ENCODE peak calls at places on chromosomes 7 and 10, in five cellular contexts. C, F, R, Y and X are unnamed samples.

GRCh38 chr7:87173456-87173855 is 21.2 kb downstream of the DMTF1 start:
- DNase-seq in Y (no peak), F (no peak), R (no peak), C (no peak), X (no peak)

GRCh38 chr10:129035052-129035805 is 431.8 kb upstream of the MGMT start:
- DNase-seq in Y (peak), R (no peak), F (no peak), C (peak), X (peak)

GRCh38 chr10:57898231-57898630 is 369.5 kb downstream of the IPMK start:
- DNase-seq in Y (no peak), F (no peak), C (no peak), R (no peak), X (peak)

GRCh38 chr7:101743995-101744360 is 73.4 kb upstream of the CUX1 start:
- DNase-seq in F (no peak), Y (peak), C (no peak), R (no peak), X (no peak)

GRCh38 chr10:73888514-73888913 is 14.2 kb upstream of the CAMK2G start:
- DNase-seq in F (no peak), Y (no peak), R (peak), C (no peak), X (no peak)

GRCh38 chr10:77836299-77836820 is 90.2 kb downstream of the DLG5 start:
- DNase-seq in Y (peak), F (peak), R (peak), C (peak), X (peak)

GRCh38 chr10:119981826-119982225 is 89.3 kb downstream of the SEC23IP start:
- DNase-seq in C (no peak), R (no peak), Y (no peak), F (no peak), X (no peak)

GRCh38 chr10:103709341-103709920 is 145.9 kb downstream of the SH3PXD2A start:
- DNase-seq in Y (no peak), F (no peak), C (no peak), R (peak), X (no peak)

GRCh38 chr7:155524018-155524556 is 22.3 kb downstream of the CNPY1 start:
- DNase-seq in F (no peak), C (no peak), R (no peak), Y (no peak), X (peak)

GRCh38 chr10:21807162-21807561 is 196.4 kb downstream of the DNAJC1 start:
- DNase-seq in Y (peak), C (no peak), F (no peak), R (no peak), X (no peak)

GRCh38 chr7:143379607-143380263 is 1.4 kb upstream of the ZYX start:
- DNase-seq in R (no peak), F (no peak), C (no peak), Y (no peak), X (peak)

GRCh38 chr7:50416509-50417299 is 33.4 kb downstream of the FIGNL1 start:
- DNase-seq in R (no peak), F (no peak), Y (peak), C (no peak), X (no peak)